ENCODE peak calls at places on chromosome 13, in ten cellular contexts. One of them, this sample, is unnamed.

GRCh38 chr13:44819245-44819644 is 170.0 kb downstream of the NUFIP1 start:
- DNase-seq in foreskin fibroblast: peak
- DNase-seq in tibial nerve: no peak
- DNase-seq in adrenal gland: no peak
- DNase-seq in cardiac muscle cell: no peak
- DNase-seq in GM12865: peak
- DNase-seq in A549: peak
- DNase-seq in fibroblast of lung: peak
- DNase-seq in IMR-90: peak
- DNase-seq in epithelial cell of esophagus: peak
- DNase-seq in this sample: peak

GRCh38 chr13:96533408-96533807 is 443.5 kb downstream of the HS6ST3 start:
- DNase-seq in foreskin fibroblast: no peak
- DNase-seq in tibial nerve: no peak
- DNase-seq in adrenal gland: peak
- DNase-seq in cardiac muscle cell: no peak
- DNase-seq in GM12865: no peak
- DNase-seq in A549: no peak
- DNase-seq in fibroblast of lung: no peak
- DNase-seq in IMR-90: no peak
- DNase-seq in epithelial cell of esophagus: no peak
- DNase-seq in this sample: no peak

GRCh38 chr13:29758591-29759114 is 91.8 kb downstream of the UBL3 start:
- DNase-seq in foreskin fibroblast: peak
- DNase-seq in tibial nerve: no peak
- DNase-seq in adrenal gland: peak
- DNase-seq in cardiac muscle cell: no peak
- DNase-seq in GM12865: peak
- DNase-seq in A549: no peak
- DNase-seq in fibroblast of lung: no peak
- DNase-seq in IMR-90: no peak
- DNase-seq in epithelial cell of esophagus: peak
- DNase-seq in this sample: no peak

GRCh38 chr13:28679628-28680027 is 20.7 kb downstream of the POMP start:
- DNase-seq in foreskin fibroblast: no peak
- DNase-seq in tibial nerve: no peak
- DNase-seq in adrenal gland: no peak
- DNase-seq in cardiac muscle cell: no peak
- DNase-seq in GM12865: no peak
- DNase-seq in A549: no peak
- DNase-seq in fibroblast of lung: peak
- DNase-seq in IMR-90: peak
- DNase-seq in epithelial cell of esophagus: peak
- DNase-seq in this sample: peak

GRCh38 chr13:105121221-105121620 is 1414.2 kb downstream of the EFNB2 start:
- DNase-seq in foreskin fibroblast: no peak
- DNase-seq in tibial nerve: no peak
- DNase-seq in adrenal gland: no peak
- DNase-seq in cardiac muscle cell: no peak
- DNase-seq in GM12865: no peak
- DNase-seq in A549: no peak
- DNase-seq in fibroblast of lung: no peak
- DNase-seq in IMR-90: no peak
- DNase-seq in epithelial cell of esophagus: no peak
- DNase-seq in this sample: no peak

GRCh38 chr13:100734194-100734720 is 59.7 kb upstream of the TMTC4 start:
- DNase-seq in foreskin fibroblast: no peak
- DNase-seq in tibial nerve: no peak
- DNase-seq in adrenal gland: no peak
- DNase-seq in cardiac muscle cell: no peak
- DNase-seq in GM12865: no peak
- DNase-seq in A549: no peak
- DNase-seq in fibroblast of lung: no peak
- DNase-seq in IMR-90: no peak
- DNase-seq in epithelial cell of esophagus: no peak
- DNase-seq in this sample: no peak

GRCh38 chr13:33351324-33351723 is 65.8 kb upstream of the STARD13 start:
- DNase-seq in foreskin fibroblast: no peak
- DNase-seq in tibial nerve: no peak
- DNase-seq in adrenal gland: no peak
- DNase-seq in cardiac muscle cell: no peak
- DNase-seq in GM12865: peak
- DNase-seq in A549: no peak
- DNase-seq in fibroblast of lung: peak
- DNase-seq in IMR-90: peak
- DNase-seq in epithelial cell of esophagus: peak
- DNase-seq in this sample: peak

GRCh38 chr13:29459818-29460335 is 135.6 kb downstream of the SLC7A1 start:
- DNase-seq in foreskin fibroblast: no peak
- DNase-seq in tibial nerve: no peak
- DNase-seq in adrenal gland: no peak
- DNase-seq in cardiac muscle cell: no peak
- DNase-seq in GM12865: no peak
- DNase-seq in A549: no peak
- DNase-seq in fibroblast of lung: no peak
- DNase-seq in IMR-90: no peak
- DNase-seq in epithelial cell of esophagus: peak
- DNase-seq in this sample: no peak

GRCh38 chr13:113123226-113124150 is 889 bp downstream of the F10 start:
- DNase-seq in foreskin fibroblast: no peak
- DNase-seq in tibial nerve: no peak
- DNase-seq in adrenal gland: peak
- DNase-seq in cardiac muscle cell: no peak
- DNase-seq in GM12865: no peak
- DNase-seq in A549: no peak
- DNase-seq in fibroblast of lung: no peak
- DNase-seq in IMR-90: no peak
- DNase-seq in epithelial cell of esophagus: no peak
- DNase-seq in this sample: no peak

GRCh38 chr13:113121183-113121927 is 1.2 kb upstream of the F10 start:
- DNase-seq in foreskin fibroblast: no peak
- DNase-seq in tibial nerve: no peak
- DNase-seq in adrenal gland: peak
- DNase-seq in cardiac muscle cell: no peak
- DNase-seq in GM12865: no peak
- DNase-seq in A549: no peak
- DNase-seq in fibroblast of lung: no peak
- DNase-seq in IMR-90: no peak
- DNase-seq in epithelial cell of esophagus: no peak
- DNase-seq in this sample: no peak

GRCh38 chr13:113124211-113125025 is 1.8 kb downstream of the F10 start:
- DNase-seq in foreskin fibroblast: no peak
- DNase-seq in tibial nerve: no peak
- DNase-seq in adrenal gland: peak
- DNase-seq in cardiac muscle cell: no peak
- DNase-seq in GM12865: no peak
- DNase-seq in A549: no peak
- DNase-seq in fibroblast of lung: no peak
- DNase-seq in IMR-90: no peak
- DNase-seq in epithelial cell of esophagus: no peak
- DNase-seq in this sample: no peak

GRCh38 chr13:113121928-113122420 is 625 bp upstream of the F10 start:
- DNase-seq in foreskin fibroblast: no peak
- DNase-seq in tibial nerve: no peak
- DNase-seq in adrenal gland: peak
- DNase-seq in cardiac muscle cell: no peak
- DNase-seq in GM12865: no peak
- DNase-seq in A549: no peak
- DNase-seq in fibroblast of lung: no peak
- DNase-seq in IMR-90: no peak
- DNase-seq in epithelial cell of esophagus: no peak
- DNase-seq in this sample: no peak

GRCh38 chr13:113122571-113123225 is at the start of gene F10:
- DNase-seq in foreskin fibroblast: peak
- DNase-seq in tibial nerve: peak
- DNase-seq in adrenal gland: peak
- DNase-seq in cardiac muscle cell: peak
- DNase-seq in GM12865: no peak
- DNase-seq in A549: no peak
- DNase-seq in fibroblast of lung: peak
- DNase-seq in IMR-90: peak
- DNase-seq in epithelial cell of esophagus: no peak
- DNase-seq in this sample: peak
- TF ChIP-seq CTCF in foreskin fibroblast: peak
- TF ChIP-seq CTCF in tibial nerve: no peak
- TF ChIP-seq CTCF in adrenal gland: peak
- TF ChIP-seq CTCF in cardiac muscle cell: no peak
- TF ChIP-seq CTCF in GM12865: no peak
- TF ChIP-seq CTCF in A549: no peak
- TF ChIP-seq CTCF in fibroblast of lung: no peak
- TF ChIP-seq CTCF in IMR-90: no peak
- TF ChIP-seq CTCF in epithelial cell of esophagus: no peak
- TF ChIP-seq CTCF in this sample: peak

GRCh38 chr13:112842931-112843391 is 126.1 kb upstream of the MCF2L start:
- DNase-seq in foreskin fibroblast: no peak
- DNase-seq in tibial nerve: no peak
- DNase-seq in adrenal gland: no peak
- DNase-seq in cardiac muscle cell: no peak
- DNase-seq in GM12865: no peak
- DNase-seq in A549: no peak
- DNase-seq in fibroblast of lung: no peak
- DNase-seq in IMR-90: no peak
- DNase-seq in epithelial cell of esophagus: no peak
- DNase-seq in this sample: no peak
- H3K4me3 ChIP-seq in foreskin fibroblast: no peak
- H3K4me3 ChIP-seq in tibial nerve: no peak
- H3K4me3 ChIP-seq in adrenal gland: no peak
- H3K4me3 ChIP-seq in cardiac muscle cell: no peak
- H3K4me3 ChIP-seq in GM12865: no peak
- H3K4me3 ChIP-seq in A549: no peak
- H3K4me3 ChIP-seq in fibroblast of lung: no peak
- H3K4me3 ChIP-seq in IMR-90: no peak
- H3K4me3 ChIP-seq in epithelial cell of esophagus: no peak
- H3K4me3 ChIP-seq in this sample: no peak

GRCh38 chr13:108606424-108606823 is 23.0 kb upstream of the MYO16 start:
- DNase-seq in foreskin fibroblast: no peak
- DNase-seq in tibial nerve: no peak
- DNase-seq in adrenal gland: no peak
- DNase-seq in cardiac muscle cell: no peak
- DNase-seq in GM12865: no peak
- DNase-seq in A549: no peak
- DNase-seq in fibroblast of lung: no peak
- DNase-seq in IMR-90: no peak
- DNase-seq in epithelial cell of esophagus: no peak
- DNase-seq in this sample: no peak

GRCh38 chr13:108615241-108615640 is 14.2 kb upstream of the MYO16 start:
- DNase-seq in foreskin fibroblast: no peak
- DNase-seq in tibial nerve: no peak
- DNase-seq in adrenal gland: no peak
- DNase-seq in cardiac muscle cell: no peak
- DNase-seq in GM12865: no peak
- DNase-seq in A549: no peak
- DNase-seq in fibroblast of lung: no peak
- DNase-seq in IMR-90: no peak
- DNase-seq in epithelial cell of esophagus: no peak
- DNase-seq in this sample: no peak

GRCh38 chr13:108610517-108610916 is 18.9 kb upstream of the MYO16 start:
- DNase-seq in foreskin fibroblast: no peak
- DNase-seq in tibial nerve: no peak
- DNase-seq in adrenal gland: no peak
- DNase-seq in cardiac muscle cell: peak
- DNase-seq in GM12865: no peak
- DNase-seq in A549: no peak
- DNase-seq in fibroblast of lung: no peak
- DNase-seq in IMR-90: no peak
- DNase-seq in epithelial cell of esophagus: no peak
- DNase-seq in this sample: no peak

GRCh38 chr13:108609353-108609752 is 20.1 kb upstream of the MYO16 start:
- DNase-seq in foreskin fibroblast: no peak
- DNase-seq in tibial nerve: no peak
- DNase-seq in adrenal gland: no peak
- DNase-seq in cardiac muscle cell: peak
- DNase-seq in GM12865: peak
- DNase-seq in A549: peak
- DNase-seq in fibroblast of lung: peak
- DNase-seq in IMR-90: peak
- DNase-seq in epithelial cell of esophagus: peak
- DNase-seq in this sample: peak
- TF ChIP-seq CTCF in foreskin fibroblast: peak
- TF ChIP-seq CTCF in tibial nerve: no peak
- TF ChIP-seq CTCF in adrenal gland: peak
- TF ChIP-seq CTCF in cardiac muscle cell: no peak
- TF ChIP-seq CTCF in GM12865: peak
- TF ChIP-seq CTCF in A549: peak
- TF ChIP-seq CTCF in fibroblast of lung: peak
- TF ChIP-seq CTCF in IMR-90: peak
- TF ChIP-seq CTCF in epithelial cell of esophagus: peak
- TF ChIP-seq CTCF in this sample: peak

GRCh38 chr13:83882626-83882959 is 319 bp upstream of the SLITRK1 start:
- DNase-seq in foreskin fibroblast: no peak
- DNase-seq in tibial nerve: no peak
- DNase-seq in adrenal gland: no peak
- DNase-seq in cardiac muscle cell: no peak
- DNase-seq in GM12865: no peak
- DNase-seq in A549: no peak
- DNase-seq in fibroblast of lung: no peak
- DNase-seq in IMR-90: no peak
- DNase-seq in epithelial cell of esophagus: no peak
- DNase-seq in this sample: no peak

GRCh38 chr13:83881917-83882625 is at the start of gene SLITRK1:
- DNase-seq in foreskin fibroblast: peak
- DNase-seq in tibial nerve: no peak
- DNase-seq in adrenal gland: no peak
- DNase-seq in cardiac muscle cell: peak
- DNase-seq in GM12865: peak
- DNase-seq in A549: no peak
- DNase-seq in fibroblast of lung: peak
- DNase-seq in IMR-90: peak
- DNase-seq in epithelial cell of esophagus: peak
- DNase-seq in this sample: peak

GRCh38 chr13:83884141-83884540 is 1.9 kb upstream of the SLITRK1 start:
- DNase-seq in foreskin fibroblast: no peak
- DNase-seq in tibial nerve: no peak
- DNase-seq in adrenal gland: no peak
- DNase-seq in cardiac muscle cell: no peak
- DNase-seq in GM12865: no peak
- DNase-seq in A549: no peak
- DNase-seq in fibroblast of lung: no peak
- DNase-seq in IMR-90: no peak
- DNase-seq in epithelial cell of esophagus: no peak
- DNase-seq in this sample: peak

GRCh38 chr13:83881031-83881727 is 1.1 kb downstream of the SLITRK1 start:
- DNase-seq in foreskin fibroblast: no peak
- DNase-seq in tibial nerve: no peak
- DNase-seq in adrenal gland: no peak
- DNase-seq in cardiac muscle cell: no peak
- DNase-seq in GM12865: no peak
- DNase-seq in A549: no peak
- DNase-seq in fibroblast of lung: no peak
- DNase-seq in IMR-90: no peak
- DNase-seq in epithelial cell of esophagus: no peak
- DNase-seq in this sample: no peak

DNA sequence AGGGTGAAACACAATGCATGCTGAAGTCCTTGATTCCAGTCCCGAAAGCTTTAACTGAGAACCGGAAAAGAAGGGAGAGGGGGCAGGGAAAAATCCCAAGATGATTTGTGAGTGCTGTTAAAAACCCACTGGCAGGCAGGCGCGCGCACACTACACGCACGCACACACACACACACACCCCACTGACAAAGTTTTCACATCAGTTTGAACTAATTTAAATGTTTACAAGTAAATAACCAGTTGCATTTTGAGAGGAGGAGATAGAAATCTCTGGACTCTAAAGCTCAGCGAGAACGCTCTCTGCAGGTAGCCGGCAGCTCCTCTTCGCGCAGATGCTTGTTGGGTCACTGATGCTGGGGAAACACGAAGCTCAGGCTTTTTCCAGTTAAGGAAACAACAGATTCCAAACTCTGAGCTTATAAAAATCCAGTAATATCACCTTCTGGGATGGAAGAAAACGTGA is 818 bp upstream of the SLITRK1 start:
- DNase-seq in foreskin fibroblast: no peak
- DNase-seq in tibial nerve: no peak
- DNase-seq in adrenal gland: no peak
- DNase-seq in cardiac muscle cell: no peak
- DNase-seq in GM12865: no peak
- DNase-seq in A549: no peak
- DNase-seq in fibroblast of lung: no peak
- DNase-seq in IMR-90: no peak
- DNase-seq in epithelial cell of esophagus: no peak
- DNase-seq in this sample: no peak
- H3K4me3 ChIP-seq in foreskin fibroblast: no peak
- H3K4me3 ChIP-seq in tibial nerve: no peak
- H3K4me3 ChIP-seq in adrenal gland: no peak
- H3K4me3 ChIP-seq in cardiac muscle cell: no peak
- H3K4me3 ChIP-seq in GM12865: no peak
- H3K4me3 ChIP-seq in A549: no peak
- H3K4me3 ChIP-seq in fibroblast of lung: no peak
- H3K4me3 ChIP-seq in IMR-90: no peak
- H3K4me3 ChIP-seq in epithelial cell of esophagus: peak
- H3K4me3 ChIP-seq in this sample: no peak

This sample was measured in AG10803.